ENCODE peak calls at places on chromosomes 6 and 20, in six cellular contexts. One of them, this sample, is unnamed.

GRCh38 chr6:109304284-109305015 is 77.8 kb downstream of the CD164 start:
- DNase-seq in HCT116: no peak
- DNase-seq in osteoblast: no peak
- DNase-seq in IMR-90: no peak
- DNase-seq in fibroblast of lung: no peak
- DNase-seq in A549: no peak
- DNase-seq in this sample: no peak

GRCh38 chr6:57267586-57268293 is 45.6 kb upstream of the RAB23 start:
- DNase-seq in HCT116: peak
- DNase-seq in osteoblast: peak
- DNase-seq in IMR-90: peak
- DNase-seq in fibroblast of lung: peak
- DNase-seq in A549: peak
- DNase-seq in this sample: peak

GRCh38 chr6:25641377-25641776 is 10.6 kb upstream of the SCGN start:
- DNase-seq in HCT116: no peak
- DNase-seq in osteoblast: no peak
- DNase-seq in IMR-90: no peak
- DNase-seq in fibroblast of lung: no peak
- DNase-seq in A549: no peak
- DNase-seq in this sample: no peak

GRCh38 chr6:33126101-33126714 is 50.4 kb downstream of the HLA-DPB1 start:
- DNase-seq in HCT116: peak
- DNase-seq in osteoblast: peak
- DNase-seq in IMR-90: peak
- DNase-seq in fibroblast of lung: peak
- DNase-seq in A549: peak
- DNase-seq in this sample: no peak

GRCh38 chr6:68994561-68994960 is 359.5 kb downstream of the ADGRB3 start:
- DNase-seq in HCT116: no peak
- DNase-seq in osteoblast: no peak
- DNase-seq in IMR-90: no peak
- DNase-seq in fibroblast of lung: peak
- DNase-seq in A549: no peak
- DNase-seq in this sample: no peak

GRCh38 chr6:39388526-39389371 is 66.2 kb upstream of the KCNK16 start:
- DNase-seq in HCT116: no peak
- DNase-seq in osteoblast: no peak
- DNase-seq in IMR-90: no peak
- DNase-seq in fibroblast of lung: no peak
- DNase-seq in A549: no peak
- DNase-seq in this sample: peak

GRCh38 chr6:56140090-56140489 is 107.3 kb downstream of the COL21A1 start:
- DNase-seq in HCT116: no peak
- DNase-seq in osteoblast: no peak
- DNase-seq in IMR-90: no peak
- DNase-seq in fibroblast of lung: no peak
- DNase-seq in A549: no peak
- DNase-seq in this sample: no peak

GRCh38 chr6:79385893-79386292 is 151.3 kb downstream of the LCA5 start:
- DNase-seq in HCT116: no peak
- DNase-seq in osteoblast: no peak
- DNase-seq in IMR-90: no peak
- DNase-seq in fibroblast of lung: peak
- DNase-seq in A549: no peak
- DNase-seq in this sample: no peak

GRCh38 chr6:142015011-142015410 is 117.7 kb upstream of the GJE1 start:
- DNase-seq in HCT116: peak
- DNase-seq in osteoblast: no peak
- DNase-seq in IMR-90: no peak
- DNase-seq in fibroblast of lung: no peak
- DNase-seq in A549: no peak
- DNase-seq in this sample: no peak

GRCh38 chr20:46802696-46803445 is 91.8 kb upstream of the EYA2 start:
- DNase-seq in HCT116: no peak
- DNase-seq in osteoblast: no peak
- DNase-seq in IMR-90: no peak
- DNase-seq in fibroblast of lung: no peak
- DNase-seq in A549: no peak
- DNase-seq in this sample: no peak

GRCh38 chr6:56802570-56802969 is 152.3 kb upstream of the BEND6 start:
- DNase-seq in HCT116: no peak
- DNase-seq in osteoblast: no peak
- DNase-seq in IMR-90: peak
- DNase-seq in fibroblast of lung: peak
- DNase-seq in A549: peak
- DNase-seq in this sample: peak

GRCh38 chr6:14001329-14002012 is 76.7 kb downstream of the RNF182 start:
- DNase-seq in HCT116: peak
- DNase-seq in osteoblast: peak
- DNase-seq in IMR-90: peak
- DNase-seq in fibroblast of lung: peak
- DNase-seq in A549: peak
- DNase-seq in this sample: peak

GRCh38 chr20:33490023-33490933 is at the start of gene CBFA2T2:
- DNase-seq in HCT116: peak
- DNase-seq in osteoblast: peak
- DNase-seq in IMR-90: peak
- DNase-seq in fibroblast of lung: peak
- DNase-seq in A549: peak
- DNase-seq in this sample: peak

GRCh38 chr6:31149827-31150447 is 7.7 kb downstream of the CCHCR1 start:
- DNase-seq in HCT116: no peak
- DNase-seq in osteoblast: peak
- DNase-seq in IMR-90: no peak
- DNase-seq in fibroblast of lung: no peak
- DNase-seq in A549: no peak
- DNase-seq in this sample: no peak

GRCh38 chr6:147507162-147508072 is 1.1 kb upstream of the SAMD5 start:
- DNase-seq in HCT116: no peak
- DNase-seq in osteoblast: peak
- DNase-seq in IMR-90: no peak
- DNase-seq in fibroblast of lung: no peak
- DNase-seq in A549: peak
- DNase-seq in this sample: no peak

GRCh38 chr6:102942206-102942605 is 1548.7 kb downstream of the GRIK2 start:
- DNase-seq in HCT116: no peak
- DNase-seq in osteoblast: no peak
- DNase-seq in IMR-90: no peak
- DNase-seq in fibroblast of lung: no peak
- DNase-seq in A549: no peak
- DNase-seq in this sample: no peak

GRCh38 chr6:139905404-139906052 is 531.1 kb upstream of the CITED2 start:
- DNase-seq in HCT116: no peak
- DNase-seq in osteoblast: peak
- DNase-seq in IMR-90: no peak
- DNase-seq in fibroblast of lung: no peak
- DNase-seq in A549: no peak
- DNase-seq in this sample: no peak

GRCh38 chr20:59751075-59751711 is 146.9 kb downstream of the PHACTR3 start:
- DNase-seq in HCT116: peak
- DNase-seq in osteoblast: peak
- DNase-seq in IMR-90: peak
- DNase-seq in fibroblast of lung: peak
- DNase-seq in A549: peak
- DNase-seq in this sample: no peak

GRCh38 chr6:168995526-168996100 is 258.0 kb downstream of the THBS2 start:
- DNase-seq in HCT116: no peak
- DNase-seq in osteoblast: peak
- DNase-seq in IMR-90: no peak
- DNase-seq in fibroblast of lung: no peak
- DNase-seq in A549: no peak
- DNase-seq in this sample: no peak

GRCh38 chr6:95203153-95203754 is 374.1 kb upstream of the MANEA start:
- DNase-seq in HCT116: peak
- DNase-seq in osteoblast: no peak
- DNase-seq in IMR-90: peak
- DNase-seq in fibroblast of lung: peak
- DNase-seq in A549: peak
- DNase-seq in this sample: peak

GRCh38 chr6:158819977-158820632 is 937 bp upstream of the EZR start:
- DNase-seq in HCT116: no peak
- DNase-seq in osteoblast: no peak
- DNase-seq in IMR-90: no peak
- DNase-seq in fibroblast of lung: peak
- DNase-seq in A549: no peak
- DNase-seq in this sample: no peak

GRCh38 chr6:23173231-23173630 is 603.9 kb downstream of the HDGFL1 start:
- DNase-seq in HCT116: no peak
- DNase-seq in osteoblast: no peak
- DNase-seq in IMR-90: peak
- DNase-seq in fibroblast of lung: no peak
- DNase-seq in A549: no peak
- DNase-seq in this sample: peak

GRCh38 chr6:106381871-106382270 is 21.4 kb downstream of the CRYBG1 start:
- DNase-seq in HCT116: no peak
- DNase-seq in osteoblast: no peak
- DNase-seq in IMR-90: no peak
- DNase-seq in fibroblast of lung: no peak
- DNase-seq in A549: no peak
- DNase-seq in this sample: no peak

GRCh38 chr20:58633161-58634035 is 17.7 kb upstream of the STX16 start:
- DNase-seq in HCT116: no peak
- DNase-seq in osteoblast: no peak
- DNase-seq in IMR-90: no peak
- DNase-seq in fibroblast of lung: no peak
- DNase-seq in A549: no peak
- DNase-seq in this sample: no peak

GRCh38 chr6:1312444-1313363 is 806 bp downstream of the FOXQ1 start:
- DNase-seq in HCT116: no peak
- DNase-seq in osteoblast: peak
- DNase-seq in IMR-90: no peak
- DNase-seq in fibroblast of lung: no peak
- DNase-seq in A549: peak
- DNase-seq in this sample: no peak

GRCh38 chr6:136306466-136306865 is 16.8 kb upstream of the BCLAF1 start:
- DNase-seq in HCT116: no peak
- DNase-seq in osteoblast: no peak
- DNase-seq in IMR-90: no peak
- DNase-seq in fibroblast of lung: no peak
- DNase-seq in A549: no peak
- DNase-seq in this sample: no peak

GRCh38 chr6:155050311-155050710 is 55.2 kb downstream of the TIAM2 start:
- DNase-seq in HCT116: no peak
- DNase-seq in osteoblast: no peak
- DNase-seq in IMR-90: peak
- DNase-seq in fibroblast of lung: peak
- DNase-seq in A549: no peak
- DNase-seq in this sample: peak

GRCh38 chr6:11416936-11417576 is 120.5 kb upstream of the TMEM170B start:
- DNase-seq in HCT116: no peak
- DNase-seq in osteoblast: no peak
- DNase-seq in IMR-90: no peak
- DNase-seq in fibroblast of lung: no peak
- DNase-seq in A549: no peak
- DNase-seq in this sample: no peak

GRCh38 chr6:45677381-45677992 is 299.8 kb upstream of the SUPT3H start:
- DNase-seq in HCT116: no peak
- DNase-seq in osteoblast: peak
- DNase-seq in IMR-90: peak
- DNase-seq in fibroblast of lung: peak
- DNase-seq in A549: no peak
- DNase-seq in this sample: peak

GRCh38 chr6:123009101-123009500 is 13.1 kb downstream of the CLVS2 start:
- DNase-seq in HCT116: no peak
- DNase-seq in osteoblast: no peak
- DNase-seq in IMR-90: no peak
- DNase-seq in fibroblast of lung: no peak
- DNase-seq in A549: no peak
- DNase-seq in this sample: no peak

GRCh38 chr6:169789944-169790927 is 38.8 kb downstream of the ERMARD start:
- DNase-seq in HCT116: peak
- DNase-seq in osteoblast: peak
- DNase-seq in IMR-90: peak
- DNase-seq in fibroblast of lung: peak
- DNase-seq in A549: peak
- DNase-seq in this sample: peak

GRCh38 chr6:117191009-117191408 is 74.3 kb upstream of the VGLL2 start:
- DNase-seq in HCT116: no peak
- DNase-seq in osteoblast: no peak
- DNase-seq in IMR-90: no peak
- DNase-seq in fibroblast of lung: no peak
- DNase-seq in A549: no peak
- DNase-seq in this sample: no peak

GRCh38 chr6:117191448-117191847 is 73.9 kb upstream of the VGLL2 start:
- DNase-seq in HCT116: no peak
- DNase-seq in osteoblast: no peak
- DNase-seq in IMR-90: no peak
- DNase-seq in fibroblast of lung: no peak
- DNase-seq in A549: no peak
- DNase-seq in this sample: no peak

GRCh38 chr6:117188627-117189201 is 76.6 kb upstream of the VGLL2 start:
- DNase-seq in HCT116: peak
- DNase-seq in osteoblast: no peak
- DNase-seq in IMR-90: no peak
- DNase-seq in fibroblast of lung: no peak
- DNase-seq in A549: no peak
- DNase-seq in this sample: no peak
- TF ChIP-seq CTCF in HCT116: peak
- TF ChIP-seq CTCF in osteoblast: no peak
- TF ChIP-seq CTCF in IMR-90: peak
- TF ChIP-seq CTCF in fibroblast of lung: peak
- TF ChIP-seq CTCF in A549: peak
- TF ChIP-seq CTCF in this sample: peak

GRCh38 chr20:24443436-24443835 is 26.0 kb upstream of the SYNDIG1 start:
- DNase-seq in HCT116: no peak
- DNase-seq in osteoblast: no peak
- DNase-seq in IMR-90: no peak
- DNase-seq in fibroblast of lung: no peak
- DNase-seq in A549: no peak
- DNase-seq in this sample: no peak
- H3K4me2 ChIP-seq in HCT116: no peak
- H3K4me2 ChIP-seq in osteoblast: no peak
- H3K4me2 ChIP-seq in IMR-90: no peak
- H3K4me2 ChIP-seq in fibroblast of lung: no peak
- H3K4me2 ChIP-seq in A549: no peak
- H3K4me2 ChIP-seq in this sample: no peak

GRCh38 chr20:62117362-62117646 is 5.0 kb upstream of the LSM14B start:
- DNase-seq in HCT116: no peak
- DNase-seq in osteoblast: peak
- DNase-seq in IMR-90: no peak
- DNase-seq in fibroblast of lung: no peak
- DNase-seq in A549: no peak
- DNase-seq in this sample: no peak
- H3K4me3 ChIP-seq in HCT116: no peak
- H3K4me3 ChIP-seq in osteoblast: no peak
- H3K4me3 ChIP-seq in IMR-90: no peak
- H3K4me3 ChIP-seq in fibroblast of lung: no peak
- H3K4me3 ChIP-seq in A549: no peak
- H3K4me3 ChIP-seq in this sample: no peak

GRCh38 chr6:92315312-92315711 is 1104.0 kb downstream of the EPHA7 start:
- DNase-seq in HCT116: no peak
- DNase-seq in osteoblast: no peak
- DNase-seq in IMR-90: no peak
- DNase-seq in fibroblast of lung: no peak
- DNase-seq in A549: no peak
- DNase-seq in this sample: no peak
- TF ChIP-seq CTCF in HCT116: no peak
- TF ChIP-seq CTCF in osteoblast: no peak
- TF ChIP-seq CTCF in IMR-90: no peak
- TF ChIP-seq CTCF in fibroblast of lung: no peak
- TF ChIP-seq CTCF in A549: no peak
- TF ChIP-seq CTCF in this sample: no peak